ENCODE peak calls at places on chromosomes 11 and 22, in five cellular contexts. H, L, W, J and E are unnamed samples.

GRCh38 chr22:27989758-27990450 is 70.8 kb upstream of the PITPNB start:
- DNase-seq in H (peak), L (no peak), W (no peak), J (no peak), E (no peak)

GRCh38 chr11:131203041-131203440 is 167.4 kb upstream of the NTM start:
- DNase-seq in H (no peak), L (no peak), W (no peak), J (no peak), E (no peak)

GRCh38 chr11:33999393-33999792 is 52.1 kb upstream of the CAPRIN1 start:
- DNase-seq in H (no peak), L (no peak), W (no peak), J (no peak), E (no peak)

GRCh38 chr11:66976048-66976467 is 954 bp downstream of the C11orf86 start:
- DNase-seq in H (no peak), L (no peak), W (no peak), J (no peak), E (no peak)

GRCh38 chr22:17732251-17732854 is 41.9 kb downstream of the BID start:
- DNase-seq in H (no peak), L (no peak), W (no peak), J (no peak), E (no peak)

GRCh38 chr11:17197431-17197898 is 10.3 kb downstream of the PIK3C2A start:
- DNase-seq in H (no peak), L (peak), W (peak), J (peak), E (no peak)

GRCh38 chr22:37428649-37429586 is 1.6 kb upstream of the ELFN2 start:
- DNase-seq in H (no peak), L (peak), W (peak), J (no peak), E (peak)

GRCh38 chr22:45170001-45170466 is 6.3 kb downstream of the NUP50 start:
- DNase-seq in H (no peak), L (no peak), W (no peak), J (no peak), E (no peak)

GRCh38 chr22:38233427-38233826 is 31.6 kb downstream of the MAFF start:
- DNase-seq in H (no peak), L (no peak), W (peak), J (peak), E (no peak)

GRCh38 chr22:25747245-25747944 is 5.4 kb downstream of the MYO18B start:
- DNase-seq in H (no peak), L (peak), W (peak), J (peak), E (no peak)

GRCh38 chr11:15830730-15831443 is 525.5 kb downstream of the SOX6 start:
- DNase-seq in H (no peak), L (peak), W (no peak), J (no peak), E (no peak)

GRCh38 chr22:17880020-17880419 is 105.8 kb upstream of the BID start:
- DNase-seq in H (no peak), L (no peak), W (no peak), J (no peak), E (no peak)

GRCh38 chr11:24585192-24585591 is 88.3 kb downstream of the LUZP2 start:
- DNase-seq in H (no peak), L (peak), W (no peak), J (peak), E (no peak)

GRCh38 chr11:62149986-62150886 is 26.4 kb downstream of the INCENP start:
- DNase-seq in H (peak), L (no peak), W (no peak), J (no peak), E (peak)

GRCh38 chr11:85682330-85683305 is 3.4 kb downstream of the CCDC89 start:
- DNase-seq in H (no peak), L (peak), W (peak), J (no peak), E (no peak)

GRCh38 chr11:14386895-14387480 is 28.0 kb upstream of the RRAS2 start:
- DNase-seq in H (no peak), L (peak), W (peak), J (no peak), E (peak)

GRCh38 chr11:43556269-43556668 is 124.3 kb upstream of the HSD17B12 start:
- DNase-seq in H (no peak), L (no peak), W (no peak), J (no peak), E (no peak)

GRCh38 chr11:13110929-13111812 is 102.1 kb downstream of the RASSF10 start:
- DNase-seq in H (no peak), L (peak), W (peak), J (peak), E (no peak)

GRCh38 chr11:65133724-65134123 is 595 bp downstream of the SYVN1 start:
- DNase-seq in H (no peak), L (no peak), W (peak), J (no peak), E (no peak)

GRCh38 chr22:39723899-39724351 is 153.4 kb downstream of the CACNA1I start:
- DNase-seq in H (no peak), L (peak), W (peak), J (peak), E (no peak)

GRCh38 chr11:36376888-36377758 is 81.0 kb downstream of the PRR5L start:
- DNase-seq in H (no peak), L (peak), W (peak), J (no peak), E (peak)

GRCh38 chr11:3129181-3129590 is 35.9 kb downstream of the OSBPL5 start:
- DNase-seq in H (no peak), L (no peak), W (no peak), J (no peak), E (no peak)

GRCh38 chr11:114562166-114562916 is 2.7 kb upstream of the NXPE1 start:
- DNase-seq in H (no peak), L (peak), W (peak), J (peak), E (no peak)
- TF ChIP-seq CTCF in H (no peak), L (no peak), W (no peak), J (no peak), E (no peak)

GRCh38 chr22:31872209-31872608 is 72.1 kb upstream of the YWHAH start:
- DNase-seq in H (no peak), L (no peak), W (no peak), J (no peak), E (no peak)
- TF ChIP-seq CTCF in H (peak), L (no peak), W (no peak), J (no peak), E (no peak)

DNA sequence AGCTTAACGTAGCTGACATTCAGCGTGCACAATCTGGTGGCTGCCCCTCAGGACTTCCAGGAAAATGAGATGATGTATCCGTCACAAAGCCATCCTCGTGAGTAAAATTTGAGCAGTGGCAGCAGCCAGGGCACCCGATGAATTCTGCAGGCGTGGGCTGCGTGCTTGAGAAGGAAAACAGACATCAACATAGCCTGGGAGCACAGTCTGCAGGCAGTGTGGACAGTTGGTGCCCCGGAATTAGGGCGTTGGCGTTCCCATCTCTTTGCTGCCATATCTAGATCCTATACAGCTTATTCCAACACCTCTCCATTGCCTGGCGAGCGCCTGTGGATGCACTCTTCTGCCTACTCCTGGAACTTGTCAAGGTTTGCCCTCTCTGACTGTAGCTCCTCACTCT is 228.5 kb downstream of the ST3GAL4 start:
- DNase-seq in H (no peak), L (no peak), W (no peak), J (no peak), E (no peak)
- TF ChIP-seq CTCF in H (no peak), L (no peak), W (no peak), J (no peak), E (no peak)

GRCh38 chr11:26297179-26297970 is 34.6 kb upstream of the ANO3 start:
- DNase-seq in H (no peak), L (peak), W (peak), J (peak), E (no peak)
- TF ChIP-seq CTCF in H (peak), L (peak), W (peak), J (peak), E (peak)

GRCh38 chr11:121321614-121322243 is 29.2 kb downstream of the SC5D start:
- DNase-seq in H (no peak), L (peak), W (peak), J (peak), E (no peak)

GRCh38 chr11:121326230-121326629 is 33.7 kb downstream of the SC5D start:
- DNase-seq in H (no peak), L (no peak), W (no peak), J (no peak), E (no peak)

GRCh38 chr11:121318848-121319834 is 26.6 kb downstream of the SC5D start:
- DNase-seq in H (no peak), L (peak), W (peak), J (peak), E (no peak)

GRCh38 chr11:121328213-121328966 is 35.8 kb downstream of the SC5D start:
- DNase-seq in H (no peak), L (no peak), W (no peak), J (no peak), E (no peak)

DNA sequence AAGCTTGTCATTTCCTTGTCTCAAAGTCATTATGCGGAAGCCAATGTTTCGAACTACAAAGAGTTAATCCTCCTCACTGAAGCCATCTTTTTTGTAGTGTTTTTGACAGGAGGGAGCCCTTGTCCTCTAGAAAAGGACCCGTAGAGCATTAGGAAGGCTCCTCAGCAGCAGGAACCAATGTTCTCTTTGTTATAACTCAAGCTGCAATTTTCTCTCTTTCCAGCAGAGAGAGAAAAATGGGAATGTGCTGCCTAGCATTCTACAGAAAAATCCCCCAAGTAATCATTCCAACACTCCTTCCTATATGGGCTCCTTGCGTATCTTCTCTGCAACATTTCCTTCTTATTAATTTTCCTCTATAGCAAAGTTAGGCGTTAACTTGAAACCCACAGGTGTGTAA is 30.6 kb downstream of the SC5D start:
- DNase-seq in H (no peak), L (no peak), W (no peak), J (no peak), E (no peak)
- TF ChIP-seq CTCF in H (peak), L (no peak), W (no peak), J (no peak), E (no peak)

DNA sequence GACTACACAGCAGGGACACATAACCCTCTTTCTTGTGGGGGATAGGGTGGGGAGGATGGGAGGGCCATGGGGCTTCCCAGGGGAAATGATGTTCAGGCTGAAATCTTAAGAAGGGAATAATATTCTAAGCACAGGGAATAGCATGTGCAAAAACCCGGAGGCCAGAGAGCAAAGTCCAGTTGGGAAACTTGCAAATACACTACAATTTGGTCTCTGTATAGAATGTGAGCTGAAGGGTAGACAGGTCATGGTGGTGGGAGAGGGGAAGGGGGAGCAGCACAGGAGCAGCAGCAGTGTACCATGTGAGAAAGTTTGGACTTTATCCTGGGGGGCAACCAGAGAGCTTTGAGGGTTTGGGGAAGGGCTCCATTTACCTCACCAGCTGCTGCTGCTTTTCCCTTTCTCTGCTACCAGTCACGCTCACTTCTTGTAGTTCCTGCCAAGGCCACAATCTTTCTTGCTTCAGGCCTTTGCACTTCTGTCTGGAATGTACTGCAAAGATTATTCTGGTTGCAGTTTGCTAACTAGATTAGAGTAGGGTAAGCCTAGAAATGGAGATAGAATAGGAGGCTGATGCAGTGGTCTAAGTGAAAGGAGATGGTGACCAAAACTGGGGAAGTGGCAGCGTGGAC is 43.0 kb downstream of the KREMEN1 start:
- DNase-seq in H (no peak), L (no peak), W (no peak), J (no peak), E (no peak)
- TF ChIP-seq CTCF in H (no peak), L (no peak), W (no peak), J (no peak), E (no peak)

DNA sequence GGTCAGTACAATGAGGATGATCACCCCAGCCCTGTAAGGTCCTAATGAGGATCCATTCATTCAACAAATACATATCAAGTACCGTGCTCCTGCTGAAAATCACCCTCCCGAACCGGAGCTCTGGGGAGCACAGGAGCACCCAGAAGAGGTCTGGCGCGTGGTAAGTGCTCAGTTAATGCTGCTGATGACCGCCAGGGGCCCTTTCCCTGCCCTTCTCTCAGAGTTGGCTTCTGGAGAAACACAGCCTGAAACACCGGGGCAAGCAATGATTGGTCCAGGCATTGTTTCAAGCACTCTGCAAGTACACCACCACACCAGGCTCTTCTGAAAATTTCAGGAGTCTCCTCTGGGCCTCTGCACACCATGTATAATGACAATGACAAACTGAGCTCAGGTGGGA is 3.8 kb upstream of the CCDC86 start:
- DNase-seq in H (no peak), L (no peak), W (no peak), J (no peak), E (no peak)
- TF ChIP-seq CTCF in H (peak), L (peak), W (no peak), J (no peak), E (no peak)

DNA sequence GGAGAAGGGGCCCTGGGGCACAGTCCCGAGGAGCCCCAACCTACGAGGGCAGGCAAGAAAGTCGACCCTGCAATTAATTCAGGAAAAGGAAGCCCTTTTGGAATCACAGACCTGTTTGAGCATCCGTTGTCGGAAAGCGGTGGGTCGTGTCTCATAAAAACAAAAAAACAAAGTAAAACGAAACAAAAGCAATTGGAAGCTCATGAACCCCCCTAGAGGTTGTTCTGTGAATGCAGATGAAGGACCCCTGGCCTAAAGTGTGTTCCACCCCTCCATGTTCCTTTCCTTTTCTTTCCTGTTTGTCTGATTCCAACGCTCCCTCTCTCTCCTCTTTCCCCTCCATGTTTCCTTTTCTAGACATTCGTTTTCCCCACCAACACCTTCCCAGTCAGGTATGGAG is 203.7 kb downstream of the GRIK4 start:
- DNase-seq in H (no peak), L (no peak), W (peak), J (no peak), E (no peak)
- TF ChIP-seq CTCF in H (peak), L (peak), W (peak), J (peak), E (peak)

GRCh38 chr11:111926505-111927391 is 8.0 kb downstream of the C11orf52 start:
- DNase-seq in H (peak), L (peak), W (peak), J (peak), E (peak)
- TF ChIP-seq CTCF in H (peak), L (no peak), W (peak), J (peak), E (no peak)